ENCODE peak calls at places on chromosome 1, in nine cellular contexts. One of them, this sample, is unnamed.

GRCh38 chr1:206693592-206693991 is 8.9 kb downstream of the MAPKAPK2 start:
- DNase-seq in psoas muscle: peak
- DNase-seq in upper lobe of right lung: no peak
- DNase-seq in ovary: no peak
- DNase-seq in prostate gland: no peak
- DNase-seq in CD8-positive, alpha-beta T cell: no peak
- DNase-seq in AG04450: no peak
- DNase-seq in stomach: no peak
- DNase-seq in tibial nerve: no peak
- DNase-seq in this sample: peak

GRCh38 chr1:222224576-222224975 is 323.3 kb downstream of the HHIPL2 start:
- DNase-seq in stomach: no peak
- DNase-seq in CD8-positive, alpha-beta T cell: no peak
- DNase-seq in ovary: no peak
- DNase-seq in prostate gland: no peak
- DNase-seq in AG04450: no peak
- DNase-seq in upper lobe of right lung: no peak
- DNase-seq in tibial nerve: no peak
- DNase-seq in psoas muscle: no peak
- DNase-seq in this sample: no peak

GRCh38 chr1:229452956-229453801 is 19.3 kb upstream of the ACTA1 start:
- DNase-seq in stomach: no peak
- DNase-seq in CD8-positive, alpha-beta T cell: no peak
- DNase-seq in upper lobe of right lung: no peak
- DNase-seq in prostate gland: no peak
- DNase-seq in psoas muscle: no peak
- DNase-seq in tibial nerve: no peak
- DNase-seq in ovary: no peak
- DNase-seq in AG04450: no peak
- DNase-seq in this sample: no peak

GRCh38 chr1:5525597-5526384 is 466.4 kb downstream of the NPHP4 start:
- DNase-seq in CD8-positive, alpha-beta T cell: no peak
- DNase-seq in stomach: no peak
- DNase-seq in ovary: no peak
- DNase-seq in psoas muscle: no peak
- DNase-seq in AG04450: no peak
- DNase-seq in tibial nerve: peak
- DNase-seq in prostate gland: no peak
- DNase-seq in upper lobe of right lung: no peak
- DNase-seq in this sample: no peak

GRCh38 chr1:188867614-188868013 is 1610.0 kb downstream of the BRINP3 start:
- DNase-seq in AG04450: no peak
- DNase-seq in upper lobe of right lung: no peak
- DNase-seq in tibial nerve: no peak
- DNase-seq in prostate gland: no peak
- DNase-seq in CD8-positive, alpha-beta T cell: no peak
- DNase-seq in ovary: no peak
- DNase-seq in psoas muscle: no peak
- DNase-seq in stomach: no peak
- DNase-seq in this sample: no peak

GRCh38 chr1:205054013-205054412 is 11.0 kb downstream of the CNTN2 start:
- DNase-seq in tibial nerve: no peak
- DNase-seq in AG04450: no peak
- DNase-seq in upper lobe of right lung: no peak
- DNase-seq in psoas muscle: no peak
- DNase-seq in prostate gland: no peak
- DNase-seq in CD8-positive, alpha-beta T cell: no peak
- DNase-seq in stomach: no peak
- DNase-seq in ovary: no peak
- DNase-seq in this sample: no peak

GRCh38 chr1:10973552-10973951 is 38.9 kb upstream of the TARDBP start:
- DNase-seq in psoas muscle: peak
- DNase-seq in AG04450: peak
- DNase-seq in prostate gland: no peak
- DNase-seq in upper lobe of right lung: no peak
- DNase-seq in CD8-positive, alpha-beta T cell: no peak
- DNase-seq in tibial nerve: peak
- DNase-seq in ovary: peak
- DNase-seq in stomach: peak
- DNase-seq in this sample: no peak

GRCh38 chr1:156097499-156098178 is 15.4 kb upstream of the MEX3A start:
- DNase-seq in tibial nerve: no peak
- DNase-seq in CD8-positive, alpha-beta T cell: no peak
- DNase-seq in ovary: no peak
- DNase-seq in stomach: no peak
- DNase-seq in psoas muscle: no peak
- DNase-seq in AG04450: no peak
- DNase-seq in prostate gland: no peak
- DNase-seq in upper lobe of right lung: no peak
- DNase-seq in this sample: no peak

GRCh38 chr1:245363821-245364220 is 209.0 kb downstream of the KIF26B start:
- DNase-seq in upper lobe of right lung: no peak
- DNase-seq in CD8-positive, alpha-beta T cell: no peak
- DNase-seq in stomach: no peak
- DNase-seq in ovary: no peak
- DNase-seq in psoas muscle: no peak
- DNase-seq in prostate gland: no peak
- DNase-seq in tibial nerve: no peak
- DNase-seq in AG04450: no peak
- DNase-seq in this sample: peak

GRCh38 chr1:999797-1000356 is at the start of gene HES4:
- DNase-seq in AG04450: peak
- DNase-seq in ovary: peak
- DNase-seq in psoas muscle: peak
- DNase-seq in tibial nerve: peak
- DNase-seq in CD8-positive, alpha-beta T cell: no peak
- DNase-seq in stomach: peak
- DNase-seq in upper lobe of right lung: peak
- DNase-seq in prostate gland: peak
- DNase-seq in this sample: peak

GRCh38 chr1:197917813-197918646 is 858 bp downstream of the LHX9 start:
- DNase-seq in stomach: no peak
- DNase-seq in upper lobe of right lung: no peak
- DNase-seq in prostate gland: no peak
- DNase-seq in ovary: peak
- DNase-seq in psoas muscle: no peak
- DNase-seq in tibial nerve: no peak
- DNase-seq in AG04450: no peak
- DNase-seq in CD8-positive, alpha-beta T cell: no peak
- DNase-seq in this sample: peak

GRCh38 chr1:247378334-247379073 is 37.5 kb upstream of the NLRP3 start:
- DNase-seq in CD8-positive, alpha-beta T cell: no peak
- DNase-seq in upper lobe of right lung: no peak
- DNase-seq in psoas muscle: no peak
- DNase-seq in stomach: no peak
- DNase-seq in prostate gland: no peak
- DNase-seq in ovary: no peak
- DNase-seq in tibial nerve: no peak
- DNase-seq in AG04450: no peak
- DNase-seq in this sample: no peak
- H3K4me3 ChIP-seq in CD8-positive, alpha-beta T cell: no peak
- H3K4me3 ChIP-seq in upper lobe of right lung: no peak
- H3K4me3 ChIP-seq in psoas muscle: no peak
- H3K4me3 ChIP-seq in stomach: no peak
- H3K4me3 ChIP-seq in prostate gland: no peak
- H3K4me3 ChIP-seq in ovary: no peak
- H3K4me3 ChIP-seq in tibial nerve: no peak
- H3K4me3 ChIP-seq in AG04450: no peak
- H3K4me3 ChIP-seq in this sample: no peak

GRCh38 chr1:19426294-19427086 is 58.8 kb downstream of the CAPZB start:
- DNase-seq in psoas muscle: no peak
- DNase-seq in ovary: no peak
- DNase-seq in tibial nerve: no peak
- DNase-seq in AG04450: no peak
- DNase-seq in prostate gland: no peak
- DNase-seq in CD8-positive, alpha-beta T cell: no peak
- DNase-seq in stomach: no peak
- DNase-seq in upper lobe of right lung: no peak
- DNase-seq in this sample: no peak

GRCh38 chr1:19425643-19426245 is 59.6 kb downstream of the CAPZB start:
- DNase-seq in tibial nerve: no peak
- DNase-seq in ovary: no peak
- DNase-seq in CD8-positive, alpha-beta T cell: no peak
- DNase-seq in stomach: no peak
- DNase-seq in AG04450: no peak
- DNase-seq in upper lobe of right lung: no peak
- DNase-seq in prostate gland: no peak
- DNase-seq in psoas muscle: no peak
- DNase-seq in this sample: no peak

GRCh38 chr1:19429611-19430010 is 55.7 kb downstream of the CAPZB start:
- DNase-seq in psoas muscle: no peak
- DNase-seq in CD8-positive, alpha-beta T cell: no peak
- DNase-seq in stomach: no peak
- DNase-seq in prostate gland: no peak
- DNase-seq in tibial nerve: no peak
- DNase-seq in AG04450: no peak
- DNase-seq in upper lobe of right lung: no peak
- DNase-seq in ovary: no peak
- DNase-seq in this sample: no peak

GRCh38 chr1:19424651-19425570 is 60.4 kb downstream of the CAPZB start:
- DNase-seq in AG04450: no peak
- DNase-seq in CD8-positive, alpha-beta T cell: no peak
- DNase-seq in prostate gland: peak
- DNase-seq in upper lobe of right lung: no peak
- DNase-seq in ovary: no peak
- DNase-seq in stomach: no peak
- DNase-seq in tibial nerve: no peak
- DNase-seq in psoas muscle: no peak
- DNase-seq in this sample: no peak

DNA sequence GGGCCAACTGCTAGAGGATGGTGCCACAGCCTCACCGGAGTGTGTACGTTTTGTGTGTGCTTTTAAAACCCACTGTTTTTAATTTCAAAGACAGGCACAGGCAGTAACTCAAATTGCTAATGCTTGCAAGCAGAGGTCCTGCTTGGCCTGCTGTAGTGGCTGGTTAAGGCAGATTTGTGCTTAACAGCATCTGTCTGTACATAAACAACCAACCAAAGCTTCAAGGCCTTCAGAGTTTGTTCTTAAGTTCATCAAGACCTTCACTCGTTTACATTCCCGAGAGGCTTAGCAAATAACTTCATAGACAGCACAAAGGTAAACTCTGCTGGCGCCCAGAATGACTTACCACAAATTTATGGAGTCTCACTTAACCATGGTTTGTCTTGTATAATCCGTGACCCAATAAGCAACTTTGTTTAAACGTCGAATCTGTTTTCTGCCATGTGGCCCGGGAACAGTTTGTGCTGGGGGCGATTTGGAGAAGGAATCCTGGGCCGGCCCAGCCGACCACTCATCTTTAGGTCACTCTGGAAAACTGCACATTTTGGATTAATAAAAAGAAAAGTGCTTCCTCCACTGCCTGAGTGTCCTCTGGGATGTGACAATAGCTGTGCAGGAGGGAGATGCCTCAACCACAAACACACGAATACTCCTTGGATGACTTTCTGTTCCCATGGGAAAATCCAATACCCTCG is 58.1 kb downstream of the CAPZB start:
- DNase-seq in upper lobe of right lung: no peak
- DNase-seq in psoas muscle: no peak
- DNase-seq in stomach: no peak
- DNase-seq in tibial nerve: no peak
- DNase-seq in ovary: peak
- DNase-seq in CD8-positive, alpha-beta T cell: no peak
- DNase-seq in prostate gland: peak
- DNase-seq in AG04450: peak
- DNase-seq in this sample: no peak
- TF ChIP-seq CTCF in upper lobe of right lung: no peak
- TF ChIP-seq CTCF in psoas muscle: no peak
- TF ChIP-seq CTCF in stomach: no peak
- TF ChIP-seq CTCF in tibial nerve: no peak
- TF ChIP-seq CTCF in ovary: no peak
- TF ChIP-seq CTCF in CD8-positive, alpha-beta T cell: no peak
- TF ChIP-seq CTCF in prostate gland: peak
- TF ChIP-seq CTCF in AG04450: no peak
- TF ChIP-seq CTCF in this sample: no peak

GRCh38 chr1:25728301-25728935 is 71.6 kb upstream of the SELENON start:
- DNase-seq in prostate gland: no peak
- DNase-seq in psoas muscle: no peak
- DNase-seq in stomach: no peak
- DNase-seq in ovary: no peak
- DNase-seq in AG04450: no peak
- DNase-seq in tibial nerve: no peak
- DNase-seq in upper lobe of right lung: no peak
- DNase-seq in CD8-positive, alpha-beta T cell: no peak
- DNase-seq in this sample: no peak

GRCh38 chr1:25729774-25730173 is 70.2 kb upstream of the SELENON start:
- DNase-seq in ovary: no peak
- DNase-seq in AG04450: no peak
- DNase-seq in CD8-positive, alpha-beta T cell: no peak
- DNase-seq in psoas muscle: no peak
- DNase-seq in upper lobe of right lung: no peak
- DNase-seq in stomach: no peak
- DNase-seq in tibial nerve: no peak
- DNase-seq in prostate gland: no peak
- DNase-seq in this sample: no peak

GRCh38 chr1:25729045-25729444 is 70.9 kb upstream of the SELENON start:
- DNase-seq in upper lobe of right lung: no peak
- DNase-seq in psoas muscle: no peak
- DNase-seq in tibial nerve: no peak
- DNase-seq in CD8-positive, alpha-beta T cell: no peak
- DNase-seq in ovary: no peak
- DNase-seq in prostate gland: no peak
- DNase-seq in stomach: no peak
- DNase-seq in AG04450: no peak
- DNase-seq in this sample: no peak

GRCh38 chr1:25727026-25727818 is 72.8 kb upstream of the SELENON start:
- DNase-seq in ovary: no peak
- DNase-seq in prostate gland: no peak
- DNase-seq in AG04450: no peak
- DNase-seq in psoas muscle: no peak
- DNase-seq in upper lobe of right lung: no peak
- DNase-seq in tibial nerve: no peak
- DNase-seq in CD8-positive, alpha-beta T cell: no peak
- DNase-seq in stomach: no peak
- DNase-seq in this sample: no peak

GRCh38 chr1:25727819-25728286 is 72.1 kb upstream of the SELENON start:
- DNase-seq in psoas muscle: peak
- DNase-seq in upper lobe of right lung: no peak
- DNase-seq in AG04450: no peak
- DNase-seq in ovary: peak
- DNase-seq in stomach: peak
- DNase-seq in CD8-positive, alpha-beta T cell: no peak
- DNase-seq in prostate gland: peak
- DNase-seq in tibial nerve: peak
- DNase-seq in this sample: no peak
- H3K27ac ChIP-seq in psoas muscle: peak
- H3K27ac ChIP-seq in upper lobe of right lung: no peak
- H3K27ac ChIP-seq in AG04450: no peak
- H3K27ac ChIP-seq in ovary: peak
- H3K27ac ChIP-seq in stomach: peak
- H3K27ac ChIP-seq in CD8-positive, alpha-beta T cell: no peak
- H3K27ac ChIP-seq in prostate gland: peak
- H3K27ac ChIP-seq in tibial nerve: no peak
- H3K27ac ChIP-seq in this sample: no peak

DNA sequence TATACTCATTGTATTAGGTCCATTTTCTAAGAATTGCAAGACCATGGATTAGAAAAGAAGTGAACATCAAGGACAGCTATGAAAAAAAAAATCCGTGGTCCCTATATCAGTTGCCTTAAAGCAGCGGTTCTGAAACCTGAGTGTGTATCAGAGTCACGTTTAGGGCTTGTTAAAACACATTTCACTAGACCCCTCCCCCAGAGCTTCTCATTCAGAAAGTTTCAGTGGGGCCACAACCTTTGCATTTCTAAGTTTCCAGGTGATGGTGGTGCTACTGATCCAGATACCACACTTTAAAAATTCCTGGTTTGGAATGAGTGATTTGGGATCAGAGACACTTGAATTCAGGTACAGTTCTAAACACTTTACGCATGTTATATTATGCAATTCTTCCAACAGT is 96.1 kb upstream of the PRMT6 start:
- DNase-seq in prostate gland: no peak
- DNase-seq in tibial nerve: no peak
- DNase-seq in ovary: no peak
- DNase-seq in psoas muscle: no peak
- DNase-seq in AG04450: no peak
- DNase-seq in stomach: no peak
- DNase-seq in CD8-positive, alpha-beta T cell: no peak
- DNase-seq in upper lobe of right lung: no peak
- DNase-seq in this sample: no peak
- H3K4me3 ChIP-seq in prostate gland: no peak
- H3K4me3 ChIP-seq in tibial nerve: no peak
- H3K4me3 ChIP-seq in ovary: no peak
- H3K4me3 ChIP-seq in psoas muscle: no peak
- H3K4me3 ChIP-seq in AG04450: no peak
- H3K4me3 ChIP-seq in stomach: no peak
- H3K4me3 ChIP-seq in CD8-positive, alpha-beta T cell: no peak
- H3K4me3 ChIP-seq in upper lobe of right lung: no peak
- H3K4me3 ChIP-seq in this sample: no peak

This sample was measured in coronary artery.